ENCODE peak calls at places on chromosomes 4 and X, in eight cellular contexts. U is bronchial epithelial cell; I is mesenchymal stem cell; Q is colonic mucosa; B is naive thymus-derived CD4-positive, alpha-beta T cell; C is cardiac muscle cell; Y is endothelial cell of umbilical vein; D is esophagus squamous epithelium. H is an unnamed sample.
A peak's percentile ranks its signal among the peaks of the same experiment; 100 is the strongest.

GRCh38 chr4:186557061-186557460 is 1.7 kb upstream of the MTNR1A start:
- DNase-seq in U (no peak), I (no peak), Q (no peak), B (no peak), C (no peak), Y (no peak), D (no peak), H (peak; percentile 70)

GRCh38 chrX:44970709-44971108 is 97.7 kb downstream of the KDM6A start:
- DNase-seq in U (no peak), I (no peak), Q (no peak), B (no peak), C (no peak), Y (no peak), D (no peak), H (no peak)

GRCh38 chr4:112130903-112131302 is 14.4 kb upstream of the FAM241A start:
- DNase-seq in U (peak; percentile 14), I (no peak), Q (no peak), B (no peak), C (peak; percentile 42), Y (peak; percentile 39), D (no peak), H (no peak)

GRCh38 chrX:118773782-118774181 is 46.4 kb downstream of the IL13RA1 start:
- DNase-seq in U (peak; percentile 94), I (no peak), Q (peak; percentile 52), B (no peak), C (no peak), Y (no peak), D (no peak), H (no peak)

GRCh38 chr4:38016698-38017097 is 56.5 kb downstream of the PTTG2 start:
- DNase-seq in U (no peak), I (no peak), Q (no peak), B (no peak), C (no peak), Y (no peak), D (no peak), H (no peak)

GRCh38 chrX:13661735-13662536 is 9.0 kb downstream of the TCEANC start:
- DNase-seq in U (no peak), I (no peak), Q (no peak), B (no peak), C (no peak), Y (no peak), D (no peak), H (no peak)

GRCh38 chrX:85996555-85996954 is 50.8 kb downstream of the CHM start:
- DNase-seq in U (no peak), I (no peak), Q (no peak), B (no peak), C (no peak), Y (no peak), D (no peak), H (no peak)

GRCh38 chr4:79331126-79331876 is 5.4 kb upstream of the NAA11 start:
- DNase-seq in U (no peak), I (peak; percentile 70), Q (peak; percentile 20), B (no peak), C (no peak), Y (no peak), D (no peak), H (peak; percentile 88)

GRCh38 chr4:5019796-5020195 is 538 bp upstream of the CYTL1 start:
- DNase-seq in U (no peak), I (no peak), Q (no peak), B (no peak), C (no peak), Y (no peak), D (no peak), H (no peak)

GRCh38 chrX:55135171-55135570 is 46.4 kb downstream of the PAGE2 start:
- DNase-seq in U (peak; percentile 29), I (peak; percentile 40), Q (peak; percentile 50), B (peak; percentile 45), C (peak; percentile 42), Y (peak; percentile 59), D (no peak), H (peak; percentile 2)

GRCh38 chr4:38034986-38035882 is 75.0 kb downstream of the PTTG2 start:
- DNase-seq in U (peak; percentile 52), I (peak; percentile 67), Q (peak; percentile 55), B (peak; percentile 66), C (peak; percentile 78), Y (peak; percentile 68), D (no peak), H (peak; percentile 80)

GRCh38 chr4:110962616-110963015 is 339.7 kb upstream of the PITX2 start:
- DNase-seq in U (no peak), I (no peak), Q (no peak), B (no peak), C (no peak), Y (no peak), D (no peak), H (no peak)

GRCh38 chrX:40380649-40381488 is 199.9 kb upstream of the ATP6AP2 start:
- DNase-seq in U (no peak), I (no peak), Q (no peak), B (no peak), C (no peak), Y (no peak), D (no peak), H (peak; percentile 4)

DNA sequence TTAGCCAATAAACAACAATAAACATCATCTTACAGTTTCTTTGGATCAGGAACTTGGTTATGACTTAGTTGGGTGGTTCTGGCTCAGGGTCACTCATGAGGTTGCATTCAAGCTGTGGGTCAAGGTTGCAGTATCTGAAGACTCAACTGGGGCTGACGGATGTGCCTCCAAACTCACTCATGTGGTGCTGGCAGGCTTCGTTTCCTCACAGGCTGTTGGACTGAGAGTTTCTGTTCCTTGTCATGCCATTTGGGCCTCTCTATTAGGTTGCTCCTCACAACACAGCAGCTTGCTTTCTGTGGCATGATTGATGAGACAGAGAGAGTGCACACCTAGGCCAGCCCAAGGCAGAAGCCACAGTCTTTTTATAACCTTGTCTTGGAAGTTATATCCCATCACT is 20.7 kb downstream of the FRMPD3 start:
- DNase-seq in U (no peak), I (no peak), Q (no peak), B (no peak), C (no peak), Y (no peak), D (no peak), H (no peak)
- H3K27me3 ChIP-seq in U (no peaks in the 10 kb centered on the region), I (peaks cover 5% of the 10 kb centered on the region), Q (no peaks in the 10 kb centered on the region), B (no peaks in the 10 kb centered on the region), C (no peaks in the 10 kb centered on the region), Y (no peaks in the 10 kb centered on the region), D (no peaks in the 10 kb centered on the region), H (no peaks in the 10 kb centered on the region)

DNA sequence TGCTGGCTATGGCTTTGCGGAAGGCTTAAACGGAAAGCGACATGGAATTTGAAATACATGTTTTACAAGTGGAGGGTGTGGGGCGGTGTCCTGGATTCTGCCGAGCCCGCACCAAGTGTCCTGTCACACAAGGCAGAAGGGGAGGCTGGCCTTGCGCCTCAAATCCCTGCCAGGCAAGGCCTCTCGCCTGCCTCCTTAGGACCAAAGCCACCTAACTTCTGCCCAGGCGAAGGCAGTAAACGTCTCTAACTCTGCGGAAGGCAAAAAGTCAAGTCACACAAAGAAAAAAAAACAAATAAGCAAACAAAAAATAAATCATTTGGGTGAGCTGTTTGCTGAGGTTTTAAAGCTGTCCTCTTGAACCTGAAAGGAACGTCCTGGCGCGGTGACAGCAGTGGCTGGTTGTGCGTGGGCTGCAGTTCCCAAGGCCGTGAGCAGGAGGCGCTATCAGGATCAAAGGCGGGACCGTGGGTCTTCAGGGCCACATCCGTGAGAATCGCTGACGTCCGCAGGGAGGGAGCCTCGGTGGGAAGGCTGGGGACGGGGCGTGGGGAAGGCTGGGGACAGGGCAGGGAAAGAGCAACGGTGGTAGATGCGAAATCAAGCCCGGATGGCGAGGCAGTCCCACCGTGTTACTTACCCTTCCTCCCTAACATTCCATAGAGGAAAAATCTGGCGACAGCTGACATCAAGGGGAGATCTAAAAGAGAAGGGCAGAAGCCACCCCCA is 99.1 kb downstream of the TRAPPC11 start:
- DNase-seq in U (no peak), I (no peak), Q (peak; percentile 73), B (no peak), C (no peak), Y (no peak), D (no peak), H (no peak)
- H3K36me3 ChIP-seq in U (no peaks in the 10 kb centered on the region), I (no peaks in the 10 kb centered on the region), Q (no peaks in the 10 kb centered on the region), B (no peaks in the 10 kb centered on the region), C (no peaks in the 10 kb centered on the region), Y (no peaks in the 10 kb centered on the region), D (no peaks in the 10 kb centered on the region), H (no peaks in the 10 kb centered on the region)

GRCh38 chrX:133413218-133413925 is 1.9 kb downstream of the GPC4 start:
- DNase-seq in U (no peak), I (no peak), Q (no peak), B (no peak), C (peak; percentile 63), Y (no peak), D (no peak), H (peak; percentile 22)
- H3K27me3 ChIP-seq in U (no peaks in the 10 kb centered on the region), I (no peaks in the 10 kb centered on the region), Q (peaks cover 8% of the 10 kb centered on the region), B (no peaks in the 10 kb centered on the region), C (peaks cover 7% of the 10 kb centered on the region), Y (peaks cover 23% of the 10 kb centered on the region), D (no peaks in the 10 kb centered on the region), H (no peaks in the 10 kb centered on the region)

DNA sequence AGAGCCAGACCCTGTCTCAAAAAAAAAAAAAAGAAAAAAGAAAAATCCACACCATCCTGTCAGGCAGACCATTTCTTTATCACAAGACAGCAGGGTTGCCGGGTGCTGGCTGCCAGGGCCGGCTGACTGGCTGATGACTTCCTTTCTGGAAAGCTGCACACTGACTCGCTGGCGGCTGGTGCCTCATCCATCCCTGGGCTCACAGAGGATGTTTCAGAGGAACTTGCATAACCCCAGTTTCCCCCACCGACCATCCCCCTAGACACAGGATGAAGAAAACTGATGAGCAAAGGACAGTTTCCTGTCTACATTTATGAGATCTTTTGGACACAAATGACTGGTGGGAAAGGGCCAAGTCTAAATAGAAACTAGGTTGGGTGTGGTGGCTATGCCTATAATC is 14.1 kb downstream of the HPSE start:
- DNase-seq in U (peak; percentile 54), I (peak; percentile 22), Q (peak; percentile 29), B (no peak), C (no peak), Y (peak; percentile 91), D (no peak), H (no peak)
- H3K36me3 ChIP-seq in U (no peaks in the 10 kb centered on the region), I (no peaks in the 10 kb centered on the region), Q (no peaks in the 10 kb centered on the region), B (no peaks in the 10 kb centered on the region), C (no peaks in the 10 kb centered on the region), Y (no peaks in the 10 kb centered on the region), D (no peaks in the 10 kb centered on the region), H (no peaks in the 10 kb centered on the region)